ENCODE peak calls at places on chromosomes 2 and 18, in nine cellular contexts. K is neural progenitor cell; O is naive thymus-derived CD4-positive, alpha-beta T cell; A is uterus; J is pancreas; U is fibroblast of lung; T is DND-41; D is IMR-90; F is A549. S is an unnamed sample.

GRCh38 chr2:15939556-15939853 is 845 bp upstream of the MYCN start:
- DNase-seq in K (no peak), O (no peak), A (no peak), J (peak), U (no peak), T (no peak), D (no peak), F (no peak), S (peak)

GRCh38 chr2:182716665-182716990 is 571 bp downstream of the DNAJC10 start:
- DNase-seq in K (no peak), O (no peak), A (no peak), J (peak), U (no peak), T (no peak), D (no peak), F (no peak), S (no peak)

GRCh38 chr2:3728104-3729054 is 25.0 kb downstream of the DCDC2C start:
- DNase-seq in K (peak), O (peak), A (no peak), J (no peak), U (peak), T (no peak), D (peak), F (peak), S (no peak)

GRCh38 chr2:170434900-170435640 is 257.1 kb downstream of the MYO3B start:
- DNase-seq in K (no peak), O (peak), A (no peak), J (no peak), U (no peak), T (peak), D (no peak), F (no peak), S (no peak)

GRCh38 chr2:68357608-68358337 is 7.3 kb upstream of the PLEK start:
- DNase-seq in K (peak), O (no peak), A (peak), J (no peak), U (peak), T (peak), D (peak), F (peak), S (peak)

GRCh38 chr18:36917907-36918306 is 89.0 kb downstream of the KIAA1328 start:
- DNase-seq in K (no peak), O (no peak), A (no peak), J (no peak), U (no peak), T (no peak), D (no peak), F (no peak), S (no peak)

GRCh38 chr18:23967321-23968089 is 47.0 kb upstream of the TTC39C start:
- DNase-seq in K (no peak), O (no peak), A (no peak), J (no peak), U (no peak), T (peak), D (no peak), F (no peak), S (no peak)

GRCh38 chr18:76658627-76659026 is 163.6 kb upstream of the ZNF516 start:
- DNase-seq in K (peak), O (no peak), A (no peak), J (no peak), U (no peak), T (peak), D (no peak), F (no peak), S (no peak)

GRCh38 chr2:85265304-85265703 is 62.5 kb downstream of the TGOLN2 start:
- DNase-seq in K (no peak), O (no peak), A (peak), J (no peak), U (no peak), T (no peak), D (no peak), F (no peak), S (peak)

GRCh38 chr2:46177461-46178089 is 119.6 kb upstream of the EPAS1 start:
- DNase-seq in K (no peak), O (no peak), A (no peak), J (no peak), U (peak), T (no peak), D (peak), F (no peak), S (no peak)

GRCh38 chr18:36769172-36769571 is 59.6 kb downstream of the TPGS2 start:
- DNase-seq in K (no peak), O (no peak), A (no peak), J (no peak), U (no peak), T (no peak), D (peak), F (no peak), S (no peak)

GRCh38 chr2:46865181-46865970 is 50.2 kb downstream of the MCFD2 start:
- DNase-seq in K (no peak), O (no peak), A (no peak), J (no peak), U (no peak), T (no peak), D (no peak), F (no peak), S (no peak)

GRCh38 chr2:120722603-120723421 is 12.9 kb upstream of the GLI2 start:
- DNase-seq in K (peak), O (no peak), A (no peak), J (no peak), U (peak), T (no peak), D (peak), F (peak), S (no peak)

GRCh38 chr2:172877826-172878225 is 142.2 kb downstream of the RAPGEF4 start:
- DNase-seq in K (no peak), O (no peak), A (no peak), J (no peak), U (peak), T (no peak), D (peak), F (no peak), S (no peak)

GRCh38 chr2:39481611-39482010 is 44.5 kb upstream of the MAP4K3 start:
- DNase-seq in K (no peak), O (no peak), A (no peak), J (no peak), U (peak), T (no peak), D (peak), F (peak), S (no peak)

GRCh38 chr2:197300139-197300538 is 10.4 kb downstream of the ANKRD44 start:
- DNase-seq in K (no peak), O (no peak), A (no peak), J (no peak), U (no peak), T (no peak), D (no peak), F (no peak), S (no peak)

GRCh38 chr18:5584751-5585417 is 41.1 kb upstream of the EPB41L3 start:
- DNase-seq in K (no peak), O (no peak), A (no peak), J (no peak), U (peak), T (no peak), D (peak), F (no peak), S (no peak)

GRCh38 chr2:191386938-191387536 is 141.8 kb downstream of the MYO1B start:
- DNase-seq in K (no peak), O (no peak), A (no peak), J (no peak), U (peak), T (no peak), D (peak), F (no peak), S (no peak)

GRCh38 chr2:96984300-96984699 is 2.1 kb downstream of the FAM178B start:
- DNase-seq in K (no peak), O (no peak), A (no peak), J (no peak), U (no peak), T (no peak), D (no peak), F (no peak), S (no peak)

GRCh38 chr2:43311276-43311675 is 84.9 kb upstream of the ZFP36L2 start:
- DNase-seq in K (no peak), O (no peak), A (no peak), J (no peak), U (peak), T (no peak), D (peak), F (peak), S (no peak)

GRCh38 chr2:113700186-113700841 is 56.1 kb downstream of the SLC35F5 start:
- DNase-seq in K (no peak), O (peak), A (no peak), J (no peak), U (peak), T (no peak), D (peak), F (peak), S (no peak)

GRCh38 chr2:33267745-33268144 is 208.7 kb upstream of the RASGRP3 start:
- DNase-seq in K (no peak), O (no peak), A (no peak), J (no peak), U (peak), T (no peak), D (peak), F (no peak), S (no peak)

GRCh38 chr2:190882831-190883582 is 2.4 kb downstream of the GLS start:
- DNase-seq in K (peak), O (peak), A (no peak), J (no peak), U (no peak), T (no peak), D (no peak), F (no peak), S (no peak)

GRCh38 chr2:38095996-38096861 is 20.3 kb upstream of the CYP1B1 start:
- DNase-seq in K (peak), O (no peak), A (no peak), J (no peak), U (no peak), T (no peak), D (peak), F (peak), S (peak)

GRCh38 chr2:163266772-163267171 is 428.2 kb upstream of the KCNH7 start:
- DNase-seq in K (no peak), O (no peak), A (no peak), J (no peak), U (peak), T (no peak), D (peak), F (peak), S (no peak)

GRCh38 chr2:37773354-37773753 is 101.9 kb upstream of the CDC42EP3 start:
- DNase-seq in K (no peak), O (no peak), A (peak), J (no peak), U (no peak), T (no peak), D (no peak), F (no peak), S (no peak)

GRCh38 chr18:53799134-53799533 is 425.3 kb downstream of the MBD2 start:
- DNase-seq in K (no peak), O (no peak), A (no peak), J (no peak), U (peak), T (no peak), D (no peak), F (no peak), S (no peak)

DNA sequence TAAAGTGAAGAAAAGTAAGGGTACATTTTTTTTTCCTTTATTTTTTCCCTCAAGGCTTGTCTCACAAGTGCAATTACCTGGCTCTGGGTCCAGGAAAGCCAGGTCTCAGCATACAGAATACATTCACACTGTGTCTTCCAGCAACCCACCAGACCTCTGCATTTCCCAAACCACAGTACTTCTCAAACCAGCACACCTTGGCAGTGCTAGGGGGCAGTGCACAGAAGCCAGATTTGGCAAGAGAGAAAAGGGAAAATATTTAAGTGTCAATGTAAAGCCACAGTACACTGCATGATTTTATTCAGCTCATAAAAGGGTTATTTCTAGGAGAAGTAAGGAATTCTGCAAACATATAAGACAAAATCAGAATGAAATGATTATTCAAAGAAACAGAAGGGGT is 172.8 kb downstream of the NRXN1 start:
- DNase-seq in K (no peak), O (no peak), A (no peak), J (no peak), U (no peak), T (no peak), D (no peak), F (no peak), S (no peak)
- H3K27ac ChIP-seq in K (no peak), O (no peak), A (no peak), J (no peak), U (no peak), T (no peak), D (no peak), F (no peak), S (no peak)

GRCh38 chr18:80247403-80247916 is at the start of gene PARD6G:
- DNase-seq in K (peak), O (no peak), A (peak), J (peak), U (peak), T (peak), D (peak), F (peak), S (peak)

GRCh38 chr18:80244167-80244566 is 3.1 kb downstream of the PARD6G start:
- DNase-seq in K (no peak), O (no peak), A (no peak), J (no peak), U (no peak), T (no peak), D (no peak), F (no peak), S (no peak)

GRCh38 chr18:80246656-80247402 is 485 bp downstream of the PARD6G start:
- DNase-seq in K (peak), O (no peak), A (peak), J (peak), U (peak), T (peak), D (no peak), F (no peak), S (peak)

GRCh38 chr18:80244956-80245730 is 2.2 kb downstream of the PARD6G start:
- DNase-seq in K (no peak), O (no peak), A (no peak), J (no peak), U (no peak), T (no peak), D (no peak), F (no peak), S (no peak)

DNA sequence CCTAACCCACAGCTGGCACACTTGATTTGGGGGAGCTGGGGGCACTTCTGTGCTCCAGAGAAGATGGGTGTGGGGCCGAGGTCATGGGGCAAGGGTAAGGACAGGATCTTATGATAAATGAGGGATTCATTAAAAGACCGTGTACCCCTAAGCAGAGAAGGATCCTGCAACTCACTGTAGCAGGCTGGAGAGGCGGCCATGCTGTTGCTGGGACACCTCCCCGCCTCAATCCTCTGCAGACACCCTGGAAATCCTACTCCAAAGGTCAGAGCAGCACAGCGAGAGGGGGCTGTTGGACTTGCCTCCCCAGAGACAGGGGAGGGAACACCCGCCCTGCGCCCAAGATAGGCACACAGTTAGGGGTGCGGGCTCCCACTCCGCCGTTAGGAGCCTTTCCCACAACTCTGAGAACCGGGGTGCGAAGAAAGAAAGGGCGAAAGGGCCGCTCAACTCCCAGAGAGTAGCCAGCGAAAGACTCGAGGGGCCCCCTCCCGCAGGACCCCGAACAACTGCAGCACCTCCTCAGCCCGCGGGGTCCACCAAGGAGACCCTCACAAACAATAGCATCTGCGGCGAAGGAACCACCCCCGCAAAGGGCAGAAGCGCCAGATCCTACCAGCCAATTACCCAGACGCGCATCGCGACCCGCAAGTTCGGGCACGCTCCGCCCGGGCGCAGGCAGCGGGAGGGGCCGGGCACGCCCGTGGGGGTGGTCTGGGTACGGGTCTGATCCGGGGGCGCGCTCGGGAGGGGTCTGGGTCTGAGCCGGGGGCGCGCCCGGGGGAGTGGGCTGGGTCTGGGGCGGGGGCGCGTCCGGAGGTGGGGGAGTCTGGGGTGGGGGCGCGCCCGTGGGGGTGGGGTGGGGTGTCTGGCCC is 1.3 kb downstream of the PARD6G start:
- DNase-seq in K (peak), O (no peak), A (peak), J (no peak), U (no peak), T (no peak), D (no peak), F (no peak), S (peak)
- H3K27ac ChIP-seq in K (no peak), O (no peak), A (peak), J (no peak), U (no peak), T (no peak), D (no peak), F (no peak), S (no peak)

GRCh38 chr2:237244976-237245646 is 159.4 kb downstream of the COPS8 start:
- DNase-seq in K (no peak), O (no peak), A (no peak), J (no peak), U (peak), T (no peak), D (peak), F (no peak), S (no peak)
- H3K27ac ChIP-seq in K (no peak), O (no peak), A (peak), J (no peak), U (peak), T (no peak), D (peak), F (no peak), S (peak)

DNA sequence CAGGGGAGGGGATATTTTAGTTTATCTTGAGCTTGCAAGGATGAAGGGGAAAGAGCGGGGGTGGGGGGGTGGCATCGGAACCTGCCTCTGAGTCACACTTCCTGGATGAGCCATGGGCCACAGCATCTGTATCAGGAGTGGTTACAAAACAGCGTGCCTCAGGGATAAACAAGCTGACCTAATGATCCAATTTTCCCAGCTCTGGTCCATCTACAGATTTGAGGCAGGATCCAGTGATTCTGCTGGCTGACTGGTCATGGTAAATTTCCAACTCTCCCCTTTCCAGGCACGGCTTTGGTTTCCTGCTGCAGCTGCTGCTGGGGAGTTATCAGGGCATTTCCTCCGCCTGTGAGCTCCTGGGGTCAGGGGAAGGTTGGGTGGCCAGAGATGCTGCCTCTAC is 4.8 kb upstream of the HPCAL1 start:
- DNase-seq in K (no peak), O (no peak), A (peak), J (no peak), U (peak), T (peak), D (peak), F (peak), S (peak)
- H3K27ac ChIP-seq in K (no peak), O (peak), A (peak), J (no peak), U (peak), T (no peak), D (peak), F (peak), S (no peak)

GRCh38 chr2:27123302-27124150 is at the start of gene ABHD1:
- DNase-seq in K (peak), O (peak), A (peak), J (peak), U (no peak), T (no peak), D (no peak), F (peak), S (peak)
- H3K27ac ChIP-seq in K (no peak), O (peak), A (peak), J (no peak), U (no peak), T (no peak), D (no peak), F (peak), S (peak)

S was measured in psoas muscle.